ENCODE peak calls at places on chromosomes 3 and 15, in five cellular contexts. R, K, X, M and O are unnamed samples.

GRCh38 chr3:16768956-16769355 is 115.8 kb upstream of the PLCL2 start:
- DNase-seq in R (no peak), K (peak; percentile 87), X (no peak), M (no peak), O (no peak)

GRCh38 chr3:29605845-29606244 is 325.0 kb downstream of the RBMS3 start:
- DNase-seq in R (no peak), K (no peak), X (no peak), M (no peak), O (no peak)

GRCh38 chr15:72468103-72468502 is 6.0 kb upstream of the ARIH1 start:
- DNase-seq in R (no peak), K (no peak), X (no peak), M (no peak), O (no peak)

GRCh38 chr15:40310001-40310959 is 2.5 kb upstream of the PLCB2 start:
- DNase-seq in R (peak; percentile 64), K (peak; percentile 82), X (peak; percentile 30), M (peak; percentile 74), O (peak; percentile 57)

GRCh38 chr3:183844606-183845005 is 19.2 kb upstream of the MAP6D1 start:
- DNase-seq in R (no peak), K (no peak), X (no peak), M (no peak), O (no peak)

GRCh38 chr3:173502983-173503568 is 105.5 kb downstream of the NLGN1 start:
- DNase-seq in R (no peak), K (no peak), X (no peak), M (no peak), O (no peak)

GRCh38 chr15:39191871-39192281 is 389.0 kb upstream of the THBS1 start:
- DNase-seq in R (no peak), K (no peak), X (no peak), M (no peak), O (no peak)

GRCh38 chr3:151169700-151170224 is 33.3 kb downstream of the GPR171 start:
- DNase-seq in R (peak; percentile 62), K (no peak), X (no peak), M (peak; percentile 79), O (no peak)

GRCh38 chr3:152039887-152040286 is 166.4 kb downstream of the SUCNR1 start:
- DNase-seq in R (no peak), K (no peak), X (no peak), M (no peak), O (no peak)

GRCh38 chr3:39961404-39961693 is 151.9 kb downstream of the MYRIP start:
- DNase-seq in R (no peak), K (no peak), X (no peak), M (no peak), O (no peak)

GRCh38 chr3:48459773-48460516 is 13.4 kb downstream of the ATRIP start:
- DNase-seq in R (no peak), K (no peak), X (no peak), M (no peak), O (no peak)

GRCh38 chr3:129553171-129553570 is 10.2 kb downstream of the H1-8 start:
- DNase-seq in R (no peak), K (no peak), X (no peak), M (no peak), O (no peak)

GRCh38 chr3:180382781-180383180 is 219.2 kb upstream of the TTC14 start:
- DNase-seq in R (no peak), K (no peak), X (no peak), M (no peak), O (no peak)

GRCh38 chr15:77419050-77419835 is 661 bp downstream of the PEAK1 start:
- DNase-seq in R (peak; percentile 26), K (peak; percentile 66), X (no peak), M (peak; percentile 52), O (peak; percentile 72)

DNA sequence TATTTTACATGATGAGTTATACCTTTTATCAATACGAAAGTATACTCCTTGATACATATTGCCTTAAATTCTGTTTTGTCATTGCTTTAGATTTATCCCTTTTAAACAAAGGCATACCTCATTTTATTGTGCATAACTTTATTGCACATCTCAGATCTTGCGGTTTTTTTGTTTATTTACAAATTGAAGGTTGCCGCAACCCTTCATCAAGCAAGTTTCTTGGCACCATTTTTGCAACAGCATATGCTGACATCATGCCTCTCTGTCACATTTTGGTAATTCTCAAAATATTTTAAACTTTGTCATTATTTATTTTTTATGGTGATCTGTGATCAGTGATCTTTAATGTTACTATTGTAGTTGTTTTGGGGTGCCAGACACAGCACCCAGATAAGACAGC is 20.9 kb downstream of the SNRK start:
- DNase-seq in R (no peak), K (no peak), X (no peak), M (no peak), O (no peak)
- H3K36me3 ChIP-seq in R (peaks cover 6% of the 10 kb centered on the region), K (no peaks in the 10 kb centered on the region), X (no peaks in the 10 kb centered on the region), M (peaks cover 52% of the 10 kb centered on the region), O (peaks cover 73% of the 10 kb centered on the region)

DNA sequence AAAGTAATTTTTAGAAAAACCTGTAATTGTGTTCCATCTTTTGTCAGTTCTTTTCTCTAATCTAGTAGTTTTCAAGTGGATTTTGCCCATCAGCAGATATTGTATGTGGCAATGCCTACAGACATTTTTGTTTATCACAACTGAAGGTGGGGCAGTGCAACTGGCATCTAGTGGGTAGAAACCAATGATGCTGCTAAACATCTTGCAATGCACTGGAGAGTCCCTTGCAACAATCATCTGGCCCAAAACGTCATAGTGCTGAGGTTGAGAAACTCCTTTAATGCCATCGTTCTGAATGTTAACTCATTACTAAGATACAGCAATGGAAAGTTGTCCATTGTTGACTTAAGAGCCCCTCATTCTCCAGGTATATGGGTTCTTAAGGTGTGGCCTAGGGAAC is 80.1 kb downstream of the BTD start:
- DNase-seq in R (no peak), K (no peak), X (no peak), M (no peak), O (no peak)
- H3K36me3 ChIP-seq in R (peaks cover 9% of the 10 kb centered on the region), K (peaks cover 18% of the 10 kb centered on the region), X (peaks cover 46% of the 10 kb centered on the region), M (peaks cover 53% of the 10 kb centered on the region), O (peaks cover 82% of the 10 kb centered on the region)

DNA sequence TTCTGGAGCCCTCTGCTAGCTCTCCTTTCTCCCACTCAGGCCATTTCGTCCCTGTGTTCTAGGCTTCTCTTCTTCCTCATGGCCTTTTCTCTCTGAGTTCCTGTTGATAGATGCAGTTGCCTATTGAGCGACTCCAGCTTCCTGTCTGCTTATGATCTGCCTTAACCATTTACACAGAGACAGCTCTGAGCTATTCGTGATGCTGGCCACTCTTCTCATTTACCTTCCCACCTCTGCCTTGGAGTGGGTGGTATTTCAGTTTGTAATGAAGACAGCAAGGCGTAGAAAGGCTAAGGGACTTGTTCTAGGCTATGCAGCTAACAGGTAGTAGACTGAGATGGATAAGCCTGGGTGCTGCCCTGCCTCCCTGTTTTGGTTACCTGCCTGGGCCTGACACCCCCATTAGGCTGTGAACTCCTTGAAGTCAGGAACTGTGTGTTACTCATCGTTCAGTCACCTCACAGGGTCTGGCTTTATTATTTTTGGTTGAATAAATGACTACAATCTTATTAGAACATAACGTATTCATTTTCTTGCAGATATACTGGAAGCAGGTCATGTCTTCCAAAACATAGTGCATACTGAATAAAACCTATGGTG is 12.6 kb upstream of the ZBTB47 start:
- DNase-seq in R (no peak), K (no peak), X (no peak), M (no peak), O (no peak)
- H3K36me3 ChIP-seq in R (peaks cover 91% of the 10 kb centered on the region), K (peaks cover 84% of the 10 kb centered on the region), X (peaks cover 45% of the 10 kb centered on the region), M (peaks cover 100% of the 10 kb centered on the region), O (peaks cover 97% of the 10 kb centered on the region)

GRCh38 chr3:37980477-37981347 is 9.9 kb upstream of the VILL start:
- DNase-seq in R (no peak), K (no peak), X (no peak), M (no peak), O (peak; percentile 42)
- H3K36me3 ChIP-seq in R (peaks cover 10% of the 10 kb centered on the region), K (peaks cover 9% of the 10 kb centered on the region), X (no peaks in the 10 kb centered on the region), M (peaks cover 49% of the 10 kb centered on the region), O (peaks cover 17% of the 10 kb centered on the region)

DNA sequence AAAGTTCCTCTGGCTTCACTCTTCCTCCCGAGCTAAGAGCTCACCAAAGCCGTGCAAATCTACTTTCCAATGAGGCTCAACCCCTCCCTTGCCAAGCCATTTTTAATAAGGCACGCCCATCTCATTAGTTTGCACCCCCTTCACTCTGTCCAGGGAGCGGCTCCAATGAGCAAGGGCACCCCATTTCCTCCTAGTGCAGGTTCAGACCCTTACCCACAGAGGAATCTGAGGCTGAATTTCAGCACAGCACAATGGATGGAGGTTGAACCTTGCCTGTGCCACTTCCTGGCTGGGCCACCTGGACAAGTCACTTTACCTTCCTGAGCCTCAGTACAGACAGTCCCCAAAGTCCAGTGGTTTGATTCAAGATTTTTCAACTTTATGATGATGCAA is 25.4 kb downstream of the XPC start:
- DNase-seq in R (no peak), K (no peak), X (no peak), M (no peak), O (no peak)
- H3K36me3 ChIP-seq in R (peaks cover 53% of the 10 kb centered on the region), K (peaks cover 26% of the 10 kb centered on the region), X (no peaks in the 10 kb centered on the region), M (peaks cover 88% of the 10 kb centered on the region), O (peaks cover 59% of the 10 kb centered on the region)

GRCh38 chr15:57290192-57290591 is 86.1 kb upstream of the CGNL1 start:
- DNase-seq in R (no peak), K (no peak), X (no peak), M (no peak), O (no peak)
- H3K36me3 ChIP-seq in R (peaks cover 10% of the 10 kb centered on the region), K (peaks cover 6% of the 10 kb centered on the region), X (peaks cover 7% of the 10 kb centered on the region), M (peaks cover 36% of the 10 kb centered on the region), O (peaks cover 27% of the 10 kb centered on the region)

GRCh38 chr15:61389334-61390028 is 160.4 kb upstream of the RORA start:
- DNase-seq in R (no peak), K (no peak), X (no peak), M (no peak), O (no peak)
- H3K36me3 ChIP-seq in R (no peaks in the 10 kb centered on the region), K (no peaks in the 10 kb centered on the region), X (no peaks in the 10 kb centered on the region), M (no peaks in the 10 kb centered on the region), O (no peaks in the 10 kb centered on the region)